ENCODE peak calls at places on chromosomes 7 and 10, in four cellular contexts. One of them, this sample, is unnamed.

GRCh38 chr10:95229724-95230627 is 35.9 kb downstream of the ACSM6 start:
- DNase-seq in mammary epithelial cell: peak; percentile 96
- DNase-seq in OCI-LY7: no peak
- DNase-seq in PC-3: peak; percentile 93
- DNase-seq in this sample: peak; percentile 99

GRCh38 chr7:123751816-123752215 is 3.0 kb upstream of the WASL start:
- DNase-seq in mammary epithelial cell: no peak
- DNase-seq in OCI-LY7: no peak
- DNase-seq in PC-3: no peak
- DNase-seq in this sample: peak; percentile 37

GRCh38 chr7:73725703-73726466 is 6.4 kb upstream of the STX1A start:
- DNase-seq in mammary epithelial cell: peak; percentile 76
- DNase-seq in OCI-LY7: peak; percentile 79
- DNase-seq in PC-3: peak; percentile 94
- DNase-seq in this sample: peak; percentile 37

GRCh38 chr7:4948402-4948801 is 10.6 kb downstream of the MMD2 start:
- DNase-seq in mammary epithelial cell: no peak
- DNase-seq in OCI-LY7: no peak
- DNase-seq in PC-3: no peak
- DNase-seq in this sample: no peak

GRCh38 chr10:69802424-69803161 is 887 bp downstream of the COL13A1 start:
- DNase-seq in mammary epithelial cell: peak; percentile 53
- DNase-seq in OCI-LY7: no peak
- DNase-seq in PC-3: peak; percentile 61
- DNase-seq in this sample: peak; percentile 69

GRCh38 chr7:98286701-98287485 is 5.4 kb downstream of the BRI3 start:
- DNase-seq in mammary epithelial cell: no peak
- DNase-seq in OCI-LY7: no peak
- DNase-seq in PC-3: no peak
- DNase-seq in this sample: no peak

GRCh38 chr7:133783276-133783675 is 343.9 kb upstream of the LRGUK start:
- DNase-seq in mammary epithelial cell: peak; percentile 19
- DNase-seq in OCI-LY7: no peak
- DNase-seq in PC-3: peak; percentile 82
- DNase-seq in this sample: peak; percentile 36

GRCh38 chr7:111954474-111955311 is 251.5 kb downstream of the DOCK4 start:
- DNase-seq in mammary epithelial cell: no peak
- DNase-seq in OCI-LY7: no peak
- DNase-seq in PC-3: no peak
- DNase-seq in this sample: no peak

GRCh38 chr7:130921391-130922180 is 187.6 kb upstream of the KLF14 start:
- DNase-seq in mammary epithelial cell: no peak
- DNase-seq in OCI-LY7: no peak
- DNase-seq in PC-3: no peak
- DNase-seq in this sample: peak; percentile 97

GRCh38 chr10:73591578-73591902 is 398 bp upstream of the USP54 start:
- DNase-seq in mammary epithelial cell: no peak
- DNase-seq in OCI-LY7: peak; percentile 4
- DNase-seq in PC-3: no peak
- DNase-seq in this sample: no peak

GRCh38 chr7:87784424-87784823 is 91.7 kb downstream of the SLC25A40 start:
- DNase-seq in mammary epithelial cell: no peak
- DNase-seq in OCI-LY7: peak; percentile 4
- DNase-seq in PC-3: peak; percentile 13
- DNase-seq in this sample: peak; percentile 2

GRCh38 chr7:107891619-107892366 is 810 bp downstream of the DLD start:
- DNase-seq in mammary epithelial cell: peak; percentile 59
- DNase-seq in OCI-LY7: peak; percentile 24
- DNase-seq in PC-3: no peak
- DNase-seq in this sample: peak; percentile 38

GRCh38 chr10:127033116-127033515 is 127.9 kb downstream of the DOCK1 start:
- DNase-seq in mammary epithelial cell: no peak
- DNase-seq in OCI-LY7: no peak
- DNase-seq in PC-3: no peak
- DNase-seq in this sample: no peak

GRCh38 chr10:85492684-85493083 is 873.9 kb downstream of the GRID1 start:
- DNase-seq in mammary epithelial cell: no peak
- DNase-seq in OCI-LY7: no peak
- DNase-seq in PC-3: no peak
- DNase-seq in this sample: no peak

GRCh38 chr7:74043523-74043951 is 15.6 kb downstream of the ELN start:
- DNase-seq in mammary epithelial cell: no peak
- DNase-seq in OCI-LY7: no peak
- DNase-seq in PC-3: no peak
- DNase-seq in this sample: peak; percentile 59

GRCh38 chr7:138125598-138126111 is 49.4 kb downstream of the AKR1D1 start:
- DNase-seq in mammary epithelial cell: peak; percentile 81
- DNase-seq in OCI-LY7: no peak
- DNase-seq in PC-3: peak; percentile 79
- DNase-seq in this sample: peak; percentile 74

GRCh38 chr7:8154290-8154689 is 107.7 kb downstream of the ICA1 start:
- DNase-seq in mammary epithelial cell: no peak
- DNase-seq in OCI-LY7: no peak
- DNase-seq in PC-3: no peak
- DNase-seq in this sample: no peak

GRCh38 chr10:92714152-92714836 is 24.5 kb downstream of the HHEX start:
- DNase-seq in mammary epithelial cell: no peak
- DNase-seq in OCI-LY7: peak; percentile 71
- DNase-seq in PC-3: no peak
- DNase-seq in this sample: no peak

GRCh38 chr10:104301907-104302690 is 33.1 kb downstream of the GSTO2 start:
- DNase-seq in mammary epithelial cell: no peak
- DNase-seq in OCI-LY7: no peak
- DNase-seq in PC-3: no peak
- DNase-seq in this sample: peak; percentile 38

GRCh38 chr10:104300736-104301292 is 31.8 kb downstream of the GSTO2 start:
- DNase-seq in mammary epithelial cell: peak; percentile 95
- DNase-seq in OCI-LY7: peak; percentile 58
- DNase-seq in PC-3: peak; percentile 79
- DNase-seq in this sample: peak; percentile 99

GRCh38 chr10:104299031-104299904 is 30.3 kb downstream of the GSTO2 start:
- DNase-seq in mammary epithelial cell: no peak
- DNase-seq in OCI-LY7: no peak
- DNase-seq in PC-3: no peak
- DNase-seq in this sample: peak; percentile 85

GRCh38 chr10:104297697-104298660 is 29.0 kb downstream of the GSTO2 start:
- DNase-seq in mammary epithelial cell: no peak
- DNase-seq in OCI-LY7: peak; percentile 41
- DNase-seq in PC-3: no peak
- DNase-seq in this sample: peak; percentile 75

GRCh38 chr10:104300002-104300735 is 31.2 kb downstream of the GSTO2 start:
- DNase-seq in mammary epithelial cell: peak; percentile 74
- DNase-seq in OCI-LY7: no peak
- DNase-seq in PC-3: peak; percentile 31
- DNase-seq in this sample: peak; percentile 100
- H2AFZ ChIP-seq in mammary epithelial cell: peak overlapping the region; percentile 2
- H2AFZ ChIP-seq in OCI-LY7: peak overlapping the region; percentile 26
- H2AFZ ChIP-seq in PC-3: no peak overlapping the region
- H2AFZ ChIP-seq in this sample: no peak overlapping the region

GRCh38 chr7:104816537-104816936 is 197.5 kb upstream of the KMT2E start:
- DNase-seq in mammary epithelial cell: no peak
- DNase-seq in OCI-LY7: no peak
- DNase-seq in PC-3: no peak
- DNase-seq in this sample: no peak
- H2AFZ ChIP-seq in mammary epithelial cell: no peak overlapping the region
- H2AFZ ChIP-seq in OCI-LY7: no peak overlapping the region
- H2AFZ ChIP-seq in PC-3: no peak overlapping the region
- H2AFZ ChIP-seq in this sample: no peak overlapping the region

GRCh38 chr10:97407211-97407951 is 6.2 kb upstream of the RRP12 start:
- DNase-seq in mammary epithelial cell: peak; percentile 78
- DNase-seq in OCI-LY7: peak; percentile 89
- DNase-seq in PC-3: peak; percentile 71
- DNase-seq in this sample: peak; percentile 81

GRCh38 chr10:97407952-97408248 is 6.8 kb upstream of the RRP12 start:
- DNase-seq in mammary epithelial cell: no peak
- DNase-seq in OCI-LY7: no peak
- DNase-seq in PC-3: no peak
- DNase-seq in this sample: no peak

GRCh38 chr10:97408496-97408992 is 7.4 kb upstream of the RRP12 start:
- DNase-seq in mammary epithelial cell: peak; percentile 56
- DNase-seq in OCI-LY7: no peak
- DNase-seq in PC-3: peak; percentile 64
- DNase-seq in this sample: no peak

GRCh38 chr10:97404044-97404443 is 2.9 kb upstream of the RRP12 start:
- DNase-seq in mammary epithelial cell: no peak
- DNase-seq in OCI-LY7: no peak
- DNase-seq in PC-3: no peak
- DNase-seq in this sample: no peak

DNA sequence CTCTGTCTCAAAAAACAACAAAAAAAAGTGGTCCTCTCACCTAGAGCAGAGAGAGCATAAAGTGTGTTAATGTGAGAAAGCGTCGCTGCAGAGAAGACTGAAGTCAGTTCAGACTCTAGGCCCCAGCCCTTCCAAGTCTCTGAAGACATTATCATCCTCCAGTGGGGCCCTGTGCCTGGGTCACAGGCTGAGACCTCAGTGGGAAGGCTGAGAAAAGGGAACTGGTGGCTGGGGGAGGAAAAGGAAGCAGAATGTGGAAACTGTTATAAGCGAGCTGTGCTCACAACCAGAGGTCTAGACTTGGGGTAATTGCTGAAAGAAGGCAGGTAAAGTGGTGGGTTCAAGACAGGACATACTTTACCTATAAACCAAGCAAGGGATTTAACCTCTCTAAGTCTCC is 4.9 kb upstream of the RRP12 start:
- DNase-seq in mammary epithelial cell: no peak
- DNase-seq in OCI-LY7: no peak
- DNase-seq in PC-3: no peak
- DNase-seq in this sample: no peak
- H2AFZ ChIP-seq in mammary epithelial cell: no peak overlapping the region
- H2AFZ ChIP-seq in OCI-LY7: peak overlapping the region; percentile 91
- H2AFZ ChIP-seq in PC-3: no peak overlapping the region
- H2AFZ ChIP-seq in this sample: no peak overlapping the region

GRCh38 chr10:87634311-87634710 is 25.4 kb upstream of the PAPSS2 start:
- DNase-seq in mammary epithelial cell: no peak
- DNase-seq in OCI-LY7: no peak
- DNase-seq in PC-3: no peak
- DNase-seq in this sample: no peak

GRCh38 chr10:87639493-87639892 is 20.2 kb upstream of the PAPSS2 start:
- DNase-seq in mammary epithelial cell: no peak
- DNase-seq in OCI-LY7: no peak
- DNase-seq in PC-3: no peak
- DNase-seq in this sample: no peak

GRCh38 chr10:87635498-87636312 is 24.0 kb upstream of the PAPSS2 start:
- DNase-seq in mammary epithelial cell: peak; percentile 82
- DNase-seq in OCI-LY7: no peak
- DNase-seq in PC-3: peak; percentile 77
- DNase-seq in this sample: peak; percentile 66

GRCh38 chr10:87640043-87640442 is 19.6 kb upstream of the PAPSS2 start:
- DNase-seq in mammary epithelial cell: no peak
- DNase-seq in OCI-LY7: no peak
- DNase-seq in PC-3: no peak
- DNase-seq in this sample: peak; percentile 42

GRCh38 chr10:87636313-87636915 is 23.3 kb upstream of the PAPSS2 start:
- DNase-seq in mammary epithelial cell: no peak
- DNase-seq in OCI-LY7: no peak
- DNase-seq in PC-3: no peak
- DNase-seq in this sample: no peak
- H2AFZ ChIP-seq in mammary epithelial cell: peak overlapping the region; percentile 78
- H2AFZ ChIP-seq in OCI-LY7: no peak overlapping the region
- H2AFZ ChIP-seq in PC-3: no peak overlapping the region
- H2AFZ ChIP-seq in this sample: no peak overlapping the region

GRCh38 chr10:30434273-30435067 is 486 bp downstream of the MAP3K8 start:
- DNase-seq in mammary epithelial cell: peak; percentile 69
- DNase-seq in OCI-LY7: peak; percentile 75
- DNase-seq in PC-3: peak; percentile 42
- DNase-seq in this sample: peak; percentile 70
- H2AFZ ChIP-seq in mammary epithelial cell: peak overlapping the region; percentile 94
- H2AFZ ChIP-seq in OCI-LY7: peak overlapping the region; percentile 79
- H2AFZ ChIP-seq in PC-3: peak overlapping the region; percentile 90
- H2AFZ ChIP-seq in this sample: no peak overlapping the region

DNA sequence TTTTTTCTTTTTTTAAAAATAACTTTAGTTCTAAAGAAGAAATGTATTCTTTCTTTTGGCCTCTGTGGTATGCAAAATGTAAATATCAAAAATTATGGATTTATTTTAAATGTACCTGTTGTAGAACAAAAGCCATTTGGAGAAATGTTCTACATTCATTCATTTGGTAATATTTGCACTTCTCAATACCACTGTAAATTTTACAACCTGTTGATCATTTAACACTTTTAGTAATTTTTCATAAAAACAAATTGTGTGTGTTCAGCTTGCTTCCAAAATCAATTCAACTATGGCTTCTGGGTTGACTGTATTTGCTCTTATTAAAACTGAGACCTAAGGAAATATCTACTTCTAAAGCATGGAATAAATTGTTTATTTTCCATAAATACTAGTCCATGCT is 2.3 kb upstream of the IGF2BP3 start:
- DNase-seq in mammary epithelial cell: no peak
- DNase-seq in OCI-LY7: no peak
- DNase-seq in PC-3: no peak
- DNase-seq in this sample: no peak
- H2AFZ ChIP-seq in mammary epithelial cell: no peak overlapping the region
- H2AFZ ChIP-seq in OCI-LY7: no peak overlapping the region
- H2AFZ ChIP-seq in PC-3: no peak overlapping the region
- H2AFZ ChIP-seq in this sample: no peak overlapping the region

DNA sequence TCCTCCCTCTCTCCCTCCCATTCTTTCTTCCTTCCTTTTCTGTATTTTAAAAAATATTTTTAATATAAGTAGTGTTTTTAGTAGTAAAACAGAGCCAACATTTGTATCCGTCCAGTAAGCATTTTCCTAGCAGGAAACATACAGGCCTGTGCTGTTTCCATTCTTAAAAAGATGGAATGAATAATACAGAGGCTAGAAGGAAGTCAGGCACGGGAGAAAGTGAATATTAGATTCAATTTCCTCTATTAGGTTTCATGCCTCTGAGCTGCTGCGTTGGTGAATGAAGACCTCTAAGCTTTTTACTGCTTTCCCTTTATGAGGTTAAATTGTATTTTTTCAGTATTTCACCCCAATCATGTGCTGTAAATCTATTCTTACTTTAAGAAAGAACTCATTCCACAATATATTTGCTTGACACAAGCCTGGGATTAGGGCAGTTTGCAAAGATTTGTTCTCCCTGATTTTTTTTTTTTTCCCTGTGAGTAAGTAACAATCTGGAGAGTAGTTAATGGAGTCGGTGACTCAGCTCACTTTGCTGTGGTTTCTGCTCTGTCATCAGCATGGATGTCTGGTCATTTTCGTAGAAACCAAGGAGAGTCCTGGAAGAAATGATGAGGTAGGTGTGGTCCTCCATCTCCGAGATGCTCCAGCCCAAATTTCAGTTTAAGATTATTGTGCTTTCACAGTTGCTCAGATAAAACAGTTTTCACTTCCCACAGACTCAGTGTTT is 76.1 kb upstream of the PITRM1 start:
- DNase-seq in mammary epithelial cell: peak; percentile 94
- DNase-seq in OCI-LY7: no peak
- DNase-seq in PC-3: peak; percentile 68
- DNase-seq in this sample: peak; percentile 92
- H2AFZ ChIP-seq in mammary epithelial cell: peak overlapping the region; percentile 33
- H2AFZ ChIP-seq in OCI-LY7: no peak overlapping the region
- H2AFZ ChIP-seq in PC-3: peak overlapping the region; percentile 62
- H2AFZ ChIP-seq in this sample: peak overlapping the region; percentile 72

GRCh38 chr10:78974409-78975317 is 94.1 kb upstream of the ZMIZ1 start:
- DNase-seq in mammary epithelial cell: peak; percentile 89
- DNase-seq in OCI-LY7: peak; percentile 58
- DNase-seq in PC-3: peak; percentile 95
- DNase-seq in this sample: peak; percentile 94
- H2AFZ ChIP-seq in mammary epithelial cell: peak overlapping the region; percentile 19
- H2AFZ ChIP-seq in OCI-LY7: peak overlapping the region; percentile 85
- H2AFZ ChIP-seq in PC-3: peak overlapping the region; percentile 63
- H2AFZ ChIP-seq in this sample: no peak overlapping the region